ENCODE peak calls at places on chromosomes 11 and 22, in five cellular contexts. One of them, this sample, is unnamed.

GRCh38 chr22:24070553-24070952 is 59.4 kb downstream of the CABIN1 start:
- DNase-seq in GM12878: no peak
- DNase-seq in HepG2: no peak
- DNase-seq in K562: no peak
- DNase-seq in H1: no peak
- DNase-seq in this sample: no peak

GRCh38 chr11:57428643-57429042 is 1.7 kb upstream of the SLC43A3 start:
- DNase-seq in GM12878: no peak
- DNase-seq in HepG2: no peak
- DNase-seq in K562: no peak
- DNase-seq in H1: no peak
- DNase-seq in this sample: no peak

GRCh38 chr11:44334356-44335004 is 24.5 kb upstream of the ALX4 start:
- DNase-seq in GM12878: no peak
- DNase-seq in HepG2: no peak
- DNase-seq in K562: no peak
- DNase-seq in H1: peak; percentile 63
- DNase-seq in this sample: peak; percentile 75

GRCh38 chr11:48170840-48171233 is 45.8 kb upstream of the OR4B1 start:
- DNase-seq in GM12878: no peak
- DNase-seq in HepG2: no peak
- DNase-seq in K562: no peak
- DNase-seq in H1: no peak
- DNase-seq in this sample: no peak

GRCh38 chr11:65917434-65918210 is 1.2 kb downstream of the C11orf68 start:
- DNase-seq in GM12878: no peak
- DNase-seq in HepG2: no peak
- DNase-seq in K562: no peak
- DNase-seq in H1: no peak
- DNase-seq in this sample: no peak

GRCh38 chr11:86244063-86244521 is 461 bp upstream of the EED start:
- DNase-seq in GM12878: no peak
- DNase-seq in HepG2: peak; percentile 81
- DNase-seq in K562: peak; percentile 84
- DNase-seq in H1: no peak
- DNase-seq in this sample: peak; percentile 95

GRCh38 chr11:104823638-104824037 is 74.6 kb downstream of the CASP12 start:
- DNase-seq in GM12878: no peak
- DNase-seq in HepG2: no peak
- DNase-seq in K562: no peak
- DNase-seq in H1: no peak
- DNase-seq in this sample: no peak

GRCh38 chr11:66183581-66184048 is 84.8 kb upstream of the RAB1B start:
- DNase-seq in GM12878: no peak
- DNase-seq in HepG2: no peak
- DNase-seq in K562: no peak
- DNase-seq in H1: no peak
- DNase-seq in this sample: peak; percentile 64

GRCh38 chr11:120037111-120037510 is 100.8 kb downstream of the TRIM29 start:
- DNase-seq in GM12878: no peak
- DNase-seq in HepG2: no peak
- DNase-seq in K562: no peak
- DNase-seq in H1: no peak
- DNase-seq in this sample: no peak

GRCh38 chr11:103633037-103633788 is 403.2 kb upstream of the DDI1 start:
- DNase-seq in GM12878: no peak
- DNase-seq in HepG2: no peak
- DNase-seq in K562: no peak
- DNase-seq in H1: no peak
- DNase-seq in this sample: peak; percentile 64

GRCh38 chr22:32475428-32476010 is 908 bp downstream of the FBXO7 start:
- DNase-seq in GM12878: no peak
- DNase-seq in HepG2: no peak
- DNase-seq in K562: no peak
- DNase-seq in H1: peak; percentile 45
- DNase-seq in this sample: peak; percentile 39

GRCh38 chr22:42847110-42847509 is 10.0 kb downstream of the ARFGAP3 start:
- DNase-seq in GM12878: no peak
- DNase-seq in HepG2: no peak
- DNase-seq in K562: no peak
- DNase-seq in H1: no peak
- DNase-seq in this sample: no peak

GRCh38 chr11:80034801-80035200 is 594.0 kb upstream of the TENM4 start:
- DNase-seq in GM12878: no peak
- DNase-seq in HepG2: no peak
- DNase-seq in K562: no peak
- DNase-seq in H1: no peak
- DNase-seq in this sample: no peak

GRCh38 chr22:19354201-19354600 is 62.7 kb upstream of the CLTCL1 start:
- DNase-seq in GM12878: no peak
- DNase-seq in HepG2: no peak
- DNase-seq in K562: no peak
- DNase-seq in H1: no peak
- DNase-seq in this sample: no peak

GRCh38 chr11:75350743-75351540 is 519 bp downstream of the ARRB1 start:
- DNase-seq in GM12878: no peak
- DNase-seq in HepG2: no peak
- DNase-seq in K562: peak; percentile 61
- DNase-seq in H1: peak; percentile 63
- DNase-seq in this sample: peak; percentile 74

GRCh38 chr11:68373810-68374501 is 61.6 kb downstream of the LRP5 start:
- DNase-seq in GM12878: no peak
- DNase-seq in HepG2: peak; percentile 81
- DNase-seq in K562: no peak
- DNase-seq in H1: no peak
- DNase-seq in this sample: no peak

GRCh38 chr11:69744435-69744834 is 30.7 kb downstream of the FGF4 start:
- DNase-seq in GM12878: no peak
- DNase-seq in HepG2: peak; percentile 69
- DNase-seq in K562: no peak
- DNase-seq in H1: no peak
- DNase-seq in this sample: peak; percentile 55

GRCh38 chr11:119933164-119933563 is 204.2 kb upstream of the NECTIN1 start:
- DNase-seq in GM12878: no peak
- DNase-seq in HepG2: no peak
- DNase-seq in K562: no peak
- DNase-seq in H1: no peak
- DNase-seq in this sample: no peak

GRCh38 chr11:92099183-92099582 is 125.4 kb upstream of the FAT3 start:
- DNase-seq in GM12878: no peak
- DNase-seq in HepG2: no peak
- DNase-seq in K562: no peak
- DNase-seq in H1: no peak
- DNase-seq in this sample: no peak

GRCh38 chr11:126585388-126586302 is 230.2 kb downstream of the ST3GAL4 start:
- DNase-seq in GM12878: no peak
- DNase-seq in HepG2: no peak
- DNase-seq in K562: no peak
- DNase-seq in H1: no peak
- DNase-seq in this sample: peak; percentile 86

GRCh38 chr11:128586689-128587088 is 669 bp downstream of the ETS1 start:
- DNase-seq in GM12878: no peak
- DNase-seq in HepG2: no peak
- DNase-seq in K562: no peak
- DNase-seq in H1: no peak
- DNase-seq in this sample: no peak

GRCh38 chr11:117620659-117621058 is 176.4 kb downstream of the DSCAML1 start:
- DNase-seq in GM12878: no peak
- DNase-seq in HepG2: no peak
- DNase-seq in K562: no peak
- DNase-seq in H1: no peak
- DNase-seq in this sample: no peak

GRCh38 chr11:78833237-78833636 is 258.6 kb upstream of the NARS2 start:
- DNase-seq in GM12878: no peak
- DNase-seq in HepG2: no peak
- DNase-seq in K562: no peak
- DNase-seq in H1: no peak
- DNase-seq in this sample: no peak

GRCh38 chr11:18490319-18490718 is 34.7 kb downstream of the LDHAL6A start:
- DNase-seq in GM12878: no peak
- DNase-seq in HepG2: no peak
- DNase-seq in K562: no peak
- DNase-seq in H1: no peak
- DNase-seq in this sample: no peak

DNA sequence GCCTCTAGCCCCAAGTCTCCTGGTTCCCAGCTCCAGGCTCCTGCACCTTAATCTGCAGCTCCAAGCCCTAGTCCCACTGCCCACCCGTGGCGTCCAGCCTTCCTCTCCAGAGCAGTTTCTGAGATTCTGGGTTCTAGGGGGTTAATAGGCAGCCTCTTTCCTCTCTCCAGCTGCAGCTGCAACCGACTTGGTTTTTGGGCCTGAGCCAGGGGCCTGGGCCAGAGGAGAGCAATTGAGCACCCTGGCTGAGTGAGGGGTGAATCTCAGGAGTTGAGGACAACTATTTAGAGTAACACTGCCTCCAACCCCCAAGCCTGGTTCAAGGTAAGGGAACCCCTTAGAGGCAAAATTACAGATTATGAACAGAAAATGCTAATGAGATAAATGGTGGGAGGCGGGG is 9.0 kb upstream of the CHRM1 start:
- DNase-seq in GM12878: no peak
- DNase-seq in HepG2: no peak
- DNase-seq in K562: no peak
- DNase-seq in H1: no peak
- DNase-seq in this sample: no peak
- TF ChIP-seq CREB1 in GM12878: no peak
- TF ChIP-seq CREB1 in HepG2: no peak
- TF ChIP-seq CREB1 in K562: no peak
- TF ChIP-seq CREB1 in H1: no peak
- TF ChIP-seq CREB1 in this sample: no peak

GRCh38 chr22:36409911-36410756 is 22.4 kb upstream of the MYH9 start:
- DNase-seq in GM12878: no peak
- DNase-seq in HepG2: peak; percentile 97
- DNase-seq in K562: no peak
- DNase-seq in H1: peak; percentile 90
- DNase-seq in this sample: peak; percentile 100
- TF ChIP-seq POLR2AphosphoS5 in GM12878: no peak
- TF ChIP-seq POLR2AphosphoS5 in HepG2: peak; percentile 90
- TF ChIP-seq POLR2AphosphoS5 in K562: no peak
- TF ChIP-seq POLR2AphosphoS5 in H1: peak; percentile 95
- TF ChIP-seq POLR2AphosphoS5 in this sample: peak; percentile 90

GRCh38 chr22:27097933-27098332 is 440.5 kb downstream of the MIAT start:
- DNase-seq in GM12878: no peak
- DNase-seq in HepG2: no peak
- DNase-seq in K562: no peak
- DNase-seq in H1: no peak
- DNase-seq in this sample: peak; percentile 20

GRCh38 chr22:27101288-27101687 is 443.9 kb downstream of the MIAT start:
- DNase-seq in GM12878: no peak
- DNase-seq in HepG2: no peak
- DNase-seq in K562: no peak
- DNase-seq in H1: no peak
- DNase-seq in this sample: no peak

GRCh38 chr22:27100323-27100722 is 442.9 kb downstream of the MIAT start:
- DNase-seq in GM12878: no peak
- DNase-seq in HepG2: no peak
- DNase-seq in K562: no peak
- DNase-seq in H1: peak; percentile 50
- DNase-seq in this sample: peak; percentile 21

GRCh38 chr22:27099896-27100295 is 442.5 kb downstream of the MIAT start:
- DNase-seq in GM12878: no peak
- DNase-seq in HepG2: no peak
- DNase-seq in K562: no peak
- DNase-seq in H1: no peak
- DNase-seq in this sample: peak; percentile 61

GRCh38 chr22:27100789-27101188 is 443.4 kb downstream of the MIAT start:
- DNase-seq in GM12878: no peak
- DNase-seq in HepG2: no peak
- DNase-seq in K562: no peak
- DNase-seq in H1: peak; percentile 61
- DNase-seq in this sample: peak; percentile 72
- H2AFZ ChIP-seq in GM12878: no peak overlapping the region
- H2AFZ ChIP-seq in HepG2: no peak overlapping the region
- H2AFZ ChIP-seq in K562: no peak overlapping the region
- H2AFZ ChIP-seq in H1: peak overlapping the region; percentile 49
- H2AFZ ChIP-seq in this sample: peak overlapping the region; percentile 72

GRCh38 chr11:111066861-111067260 is 178.7 kb upstream of the POU2AF2 start:
- DNase-seq in GM12878: no peak
- DNase-seq in HepG2: no peak
- DNase-seq in K562: no peak
- DNase-seq in H1: no peak
- DNase-seq in this sample: no peak

GRCh38 chr11:111063711-111064110 is 181.8 kb upstream of the POU2AF2 start:
- DNase-seq in GM12878: no peak
- DNase-seq in HepG2: no peak
- DNase-seq in K562: no peak
- DNase-seq in H1: no peak
- DNase-seq in this sample: no peak

GRCh38 chr11:111064118-111064517 is 181.4 kb upstream of the POU2AF2 start:
- DNase-seq in GM12878: no peak
- DNase-seq in HepG2: no peak
- DNase-seq in K562: no peak
- DNase-seq in H1: no peak
- DNase-seq in this sample: no peak

GRCh38 chr11:111067994-111068393 is 177.5 kb upstream of the POU2AF2 start:
- DNase-seq in GM12878: no peak
- DNase-seq in HepG2: no peak
- DNase-seq in K562: no peak
- DNase-seq in H1: no peak
- DNase-seq in this sample: no peak

GRCh38 chr11:111069076-111069475 is 176.4 kb upstream of the POU2AF2 start:
- DNase-seq in GM12878: no peak
- DNase-seq in HepG2: peak; percentile 45
- DNase-seq in K562: no peak
- DNase-seq in H1: no peak
- DNase-seq in this sample: peak; percentile 76
- TF ChIP-seq CREB1 in GM12878: no peak
- TF ChIP-seq CREB1 in HepG2: no peak
- TF ChIP-seq CREB1 in K562: no peak
- TF ChIP-seq CREB1 in H1: no peak
- TF ChIP-seq CREB1 in this sample: no peak

DNA sequence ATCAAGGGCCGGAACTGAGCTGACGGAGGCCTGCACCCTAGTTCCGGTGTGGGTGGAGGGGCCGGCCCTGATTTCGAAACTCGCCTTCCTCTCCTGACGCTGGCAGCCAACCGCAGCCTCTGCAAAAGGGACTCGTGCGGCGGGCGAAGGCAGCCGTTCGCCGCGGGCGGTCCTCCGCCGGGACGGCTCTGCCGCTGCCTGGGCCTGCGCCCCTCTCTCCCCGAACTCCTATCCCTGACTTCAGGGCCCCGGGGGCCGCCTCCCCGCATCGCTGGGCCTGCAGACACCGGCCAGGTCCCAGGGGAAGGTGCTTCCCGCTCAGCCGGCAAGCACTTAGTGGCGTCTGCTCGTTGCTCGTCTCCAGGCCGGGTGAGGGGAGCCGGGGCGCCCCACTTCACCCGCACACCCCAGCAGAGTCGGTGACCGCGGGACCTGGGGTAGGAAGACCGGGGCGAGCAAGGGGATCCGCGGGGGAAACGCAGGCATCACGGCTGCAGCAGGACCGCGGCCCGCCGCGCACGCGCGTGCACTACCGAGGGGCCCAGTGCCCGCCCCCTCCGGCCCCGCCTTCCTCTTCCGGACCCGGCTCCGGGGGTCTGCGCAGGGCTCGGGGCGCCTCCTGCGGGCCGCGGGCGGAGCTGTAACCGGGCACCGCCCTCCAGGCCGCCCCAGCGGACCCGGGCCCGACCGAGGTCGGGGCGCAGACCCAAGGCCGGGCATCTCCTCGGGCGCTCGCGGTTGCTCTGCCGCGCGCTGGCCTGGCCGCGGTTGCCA is 464 bp upstream of the ANKRD13D start:
- DNase-seq in GM12878: peak; percentile 61
- DNase-seq in HepG2: peak; percentile 85
- DNase-seq in K562: peak; percentile 92
- DNase-seq in H1: peak; percentile 91
- DNase-seq in this sample: peak; percentile 91
- TF ChIP-seq POLR2AphosphoS5 in GM12878: peak; percentile 98
- TF ChIP-seq POLR2AphosphoS5 in HepG2: peak; percentile 73
- TF ChIP-seq POLR2AphosphoS5 in K562: peak; percentile 51
- TF ChIP-seq POLR2AphosphoS5 in H1: peak; percentile 49
- TF ChIP-seq POLR2AphosphoS5 in this sample: peak; percentile 81